ENCODE peak calls at places on chromosomes 12 and 14, in nine cellular contexts. G is stimulated activated CD8-positive, alpha-beta memory T cell treated with anti-CD3 and anti-CD28 coated beads, Interleukin-4, amount 100 ng/mL, for 1 hour; M is NCI-H69; W is AG08395; S is psoas muscle; U is activated CD4-positive, alpha-beta T cell treated with anti-CD3 and anti-CD28 coated beads for 48 hours; V is MCF 10A; T is HS-27A; P is BJ. H is an unnamed sample.

GRCh38 chr14:76313861-76314260 is 62.1 kb upstream of the ESRRB start:
- DNase-seq in G (no peak), M (peak), W (no peak), S (no peak), U (no peak), V (no peak), T (no peak), P (no peak), H (no peak)

GRCh38 chr14:79011091-79011919 is 841.1 kb downstream of the NRXN3 start:
- DNase-seq in G (no peak), M (peak), W (no peak), S (no peak), U (no peak), V (peak), T (no peak), P (peak), H (peak)

GRCh38 chr12:114291389-114292075 is 114.4 kb downstream of the TBX5 start:
- DNase-seq in G (no peak), M (no peak), W (peak), S (no peak), U (no peak), V (no peak), T (no peak), P (no peak), H (no peak)

GRCh38 chr14:78316058-78316457 is 145.9 kb downstream of the NRXN3 start:
- DNase-seq in G (no peak), M (peak), W (no peak), S (no peak), U (no peak), V (no peak), T (no peak), P (no peak), H (no peak)

GRCh38 chr14:102819176-102819628 is 42.0 kb downstream of the TRAF3 start:
- DNase-seq in G (no peak), M (peak), W (no peak), S (no peak), U (peak), V (no peak), T (no peak), P (no peak), H (no peak)

GRCh38 chr12:70774055-70774454 is 136.8 kb upstream of the PTPRB start:
- DNase-seq in G (no peak), M (peak), W (peak), S (no peak), U (no peak), V (peak), T (no peak), P (no peak), H (no peak)

GRCh38 chr12:112191201-112191600 is 65.8 kb downstream of the TRAFD1 start:
- DNase-seq in G (no peak), M (no peak), W (no peak), S (no peak), U (no peak), V (no peak), T (no peak), P (no peak), H (no peak)

GRCh38 chr12:89364631-89365030 is 12.3 kb upstream of the DUSP6 start:
- DNase-seq in G (no peak), M (no peak), W (no peak), S (no peak), U (no peak), V (no peak), T (no peak), P (no peak), H (no peak)

GRCh38 chr12:96587691-96588090 is 98.3 kb downstream of the CFAP54 start:
- DNase-seq in G (no peak), M (no peak), W (peak), S (no peak), U (no peak), V (no peak), T (no peak), P (no peak), H (no peak)

GRCh38 chr12:126432780-126433179 is 1367.5 kb downstream of the AACS start:
- DNase-seq in G (no peak), M (no peak), W (peak), S (no peak), U (no peak), V (no peak), T (no peak), P (no peak), H (no peak)

GRCh38 chr12:43733687-43734086 is 24.9 kb downstream of the PUS7L start:
- DNase-seq in G (no peak), M (no peak), W (no peak), S (no peak), U (no peak), V (no peak), T (no peak), P (no peak), H (no peak)

GRCh38 chr12:51915003-51915625 is 7.8 kb downstream of the ACVRL1 start:
- DNase-seq in G (no peak), M (no peak), W (no peak), S (no peak), U (no peak), V (no peak), T (no peak), P (no peak), H (no peak)

GRCh38 chr14:61596985-61597384 is 98.3 kb upstream of the HIF1A start:
- DNase-seq in G (no peak), M (no peak), W (no peak), S (no peak), U (no peak), V (no peak), T (no peak), P (no peak), H (no peak)

GRCh38 chr12:68591716-68592437 is 18.8 kb upstream of the RAP1B start:
- DNase-seq in G (no peak), M (peak), W (no peak), S (no peak), U (no peak), V (no peak), T (no peak), P (no peak), H (no peak)

GRCh38 chr12:2180737-2181082 is 127.9 kb downstream of the CACNA1C start:
- DNase-seq in G (no peak), M (no peak), W (no peak), S (no peak), U (no peak), V (no peak), T (no peak), P (no peak), H (no peak)

GRCh38 chr12:42222724-42223123 is 15.3 kb downstream of the YAF2 start:
- DNase-seq in G (no peak), M (no peak), W (no peak), S (no peak), U (no peak), V (no peak), T (no peak), P (no peak), H (no peak)

GRCh38 chr12:96720363-96720705 is 186.7 kb upstream of the NEDD1 start:
- DNase-seq in G (no peak), M (peak), W (peak), S (no peak), U (peak), V (peak), T (no peak), P (no peak), H (peak)

GRCh38 chr12:9792961-9793617 is 32.4 kb upstream of the CD69 start:
- DNase-seq in G (no peak), M (no peak), W (peak), S (no peak), U (no peak), V (peak), T (peak), P (peak), H (no peak)

GRCh38 chr14:106625181-106625580 is 1098.8 kb downstream of the TMEM121 start:
- DNase-seq in G (no peak), M (no peak), W (no peak), S (no peak), U (no peak), V (no peak), T (no peak), P (no peak), H (no peak)

GRCh38 chr12:46404225-46404631 is 31.7 kb upstream of the SLC38A2 start:
- DNase-seq in G (no peak), M (no peak), W (peak), S (no peak), U (no peak), V (no peak), T (peak), P (no peak), H (no peak)

GRCh38 chr12:110689002-110689600 is at the start of gene HVCN1:
- DNase-seq in G (peak), M (peak), W (peak), S (peak), U (peak), V (no peak), T (no peak), P (no peak), H (no peak)

GRCh38 chr12:25784669-25785068 is 173.8 kb upstream of the RASSF8 start:
- DNase-seq in G (no peak), M (no peak), W (no peak), S (no peak), U (no peak), V (no peak), T (no peak), P (no peak), H (no peak)

GRCh38 chr14:84025258-84026012 is 1504.5 kb upstream of the FLRT2 start:
- DNase-seq in G (no peak), M (no peak), W (no peak), S (no peak), U (no peak), V (no peak), T (no peak), P (no peak), H (no peak)

GRCh38 chr14:58243790-58244555 is 670 bp upstream of the PSMA3 start:
- DNase-seq in G (no peak), M (peak), W (no peak), S (no peak), U (no peak), V (peak), T (peak), P (no peak), H (peak)

GRCh38 chr14:64755661-64756265 is 51.5 kb downstream of the PLEKHG3 start:
- DNase-seq in G (peak), M (no peak), W (peak), S (no peak), U (peak), V (peak), T (no peak), P (peak), H (no peak)

GRCh38 chr12:5197127-5197526 is 153.4 kb downstream of the KCNA5 start:
- DNase-seq in G (no peak), M (no peak), W (peak), S (no peak), U (no peak), V (no peak), T (no peak), P (no peak), H (no peak)

H was measured in erythroblast.